ENCODE peak calls at places on chromosome 17, in six cellular contexts. D is GM13977; E is foreskin fibroblast; G is NCI-H2081; F is neural crest cell; Z is stimulated activated CD8-positive, alpha-beta memory T cell treated with anti-CD3 and anti-CD28 coated beads, Interleukin-4, amount 100 ng/mL, for 1 hour. V is an unnamed sample.

GRCh38 chr17:44279586-44280344 is 11.8 kb upstream of the SLC4A1 start:
- DNase-seq in D (peak; percentile 78), E (peak; percentile 93), G (no peak), F (peak; percentile 11), Z (no peak), V (peak; percentile 51)

GRCh38 chr17:40004712-40005111 is 10.5 kb upstream of the CSF3 start:
- DNase-seq in D (no peak), E (no peak), G (no peak), F (no peak), Z (no peak), V (no peak)

GRCh38 chr17:33987162-33987561 is 267.9 kb upstream of the CCL2 start:
- DNase-seq in D (no peak), E (no peak), G (no peak), F (no peak), Z (no peak), V (no peak)

GRCh38 chr17:64357191-64357981 is 33.3 kb downstream of the PECAM1 start:
- DNase-seq in D (no peak), E (peak; percentile 99), G (no peak), F (no peak), Z (no peak), V (peak; percentile 85)

GRCh38 chr17:70797166-70797565 is 627.8 kb downstream of the KCNJ2 start:
- DNase-seq in D (no peak), E (no peak), G (no peak), F (no peak), Z (no peak), V (no peak)

GRCh38 chr17:8649157-8650118 is 18.9 kb upstream of the MYH10 start:
- DNase-seq in D (no peak), E (peak; percentile 79), G (no peak), F (no peak), Z (no peak), V (peak; percentile 88)

GRCh38 chr17:43216762-43217613 is 5.3 kb downstream of the TMEM106A start:
- DNase-seq in D (no peak), E (no peak), G (no peak), F (no peak), Z (no peak), V (no peak)

GRCh38 chr17:39069114-39069756 is 82.2 kb downstream of the PLXDC1 start:
- DNase-seq in D (peak; percentile 74), E (peak; percentile 71), G (peak; percentile 20), F (no peak), Z (no peak), V (peak; percentile 60)